ENCODE peak calls at places on chromosomes 13 and 19, in eight cellular contexts. N is pancreas; T is astrocyte of the cerebellum; M is A172; W is GM03348; D is stimulated activated CD8-positive, alpha-beta memory T cell treated with anti-CD3 and anti-CD28 coated beads, Interleukin-7, amount 100 ng/mL, for 48 hours; G is stimulated activated CD4-positive, alpha-beta T cell treated with anti-CD3 and anti-CD28 coated beads, Interleukin-2, amount 100 ng/mL, for 24 hours; X is GM23248. S is an unnamed sample.

GRCh38 chr13:48642061-48642460 is 11.7 kb upstream of the CYSLTR2 start:
- DNase-seq in N (no peak), T (no peak), M (no peak), W (no peak), D (no peak), G (no peak), X (no peak), S (no peak)

GRCh38 chr19:18424890-18425514 is 5.8 kb downstream of the SSBP4 start:
- DNase-seq in N (no peak), T (no peak), M (no peak), W (no peak), D (no peak), G (no peak), X (no peak), S (no peak)

GRCh38 chr19:50203281-50204080 is at the start of gene MYH14:
- DNase-seq in N (peak), T (no peak), M (peak), W (peak), D (no peak), G (no peak), X (peak), S (peak)

GRCh38 chr13:95121516-95121915 is 179.7 kb downstream of the ABCC4 start:
- DNase-seq in N (no peak), T (no peak), M (no peak), W (no peak), D (no peak), G (no peak), X (no peak), S (no peak)

GRCh38 chr13:110817143-110817542 is 97.7 kb downstream of the ANKRD10 start:
- DNase-seq in N (no peak), T (no peak), M (no peak), W (no peak), D (no peak), G (no peak), X (no peak), S (no peak)

GRCh38 chr19:31126236-31126635 is 223.0 kb downstream of the TSHZ3 start:
- DNase-seq in N (no peak), T (no peak), M (peak), W (no peak), D (no peak), G (no peak), X (peak), S (no peak)

GRCh38 chr19:40719414-40719894 is 2.5 kb downstream of the ITPKC start:
- DNase-seq in N (no peak), T (no peak), M (no peak), W (no peak), D (no peak), G (no peak), X (peak), S (no peak)

GRCh38 chr13:110462091-110462490 is 99.4 kb downstream of the RAB20 start:
- DNase-seq in N (no peak), T (no peak), M (no peak), W (no peak), D (no peak), G (no peak), X (no peak), S (no peak)

GRCh38 chr19:19260842-19261241 is 12.3 kb downstream of the TM6SF2 start:
- DNase-seq in N (no peak), T (no peak), M (no peak), W (no peak), D (no peak), G (no peak), X (no peak), S (no peak)

GRCh38 chr13:50195045-50195444 is 179.8 kb downstream of the KCNRG start:
- DNase-seq in N (no peak), T (no peak), M (no peak), W (no peak), D (no peak), G (no peak), X (no peak), S (no peak)

GRCh38 chr19:28291874-28292273 is 921.1 kb downstream of the UQCRFS1 start:
- DNase-seq in N (no peak), T (no peak), M (no peak), W (no peak), D (no peak), G (no peak), X (no peak), S (no peak)

GRCh38 chr13:35392768-35393167 is 83.7 kb downstream of the MAB21L1 start:
- DNase-seq in N (no peak), T (no peak), M (no peak), W (no peak), D (no peak), G (no peak), X (no peak), S (no peak)

GRCh38 chr13:98664924-98665637 is 87.4 kb downstream of the SLC15A1 start:
- DNase-seq in N (no peak), T (peak), M (peak), W (no peak), D (no peak), G (no peak), X (peak), S (no peak)

GRCh38 chr19:16670291-16670690 is 9.4 kb downstream of the TMEM38A start:
- DNase-seq in N (no peak), T (no peak), M (no peak), W (no peak), D (no peak), G (no peak), X (no peak), S (no peak)

GRCh38 chr19:17159466-17160393 is 55.4 kb upstream of the USE1 start:
- DNase-seq in N (no peak), T (no peak), M (no peak), W (no peak), D (no peak), G (no peak), X (peak), S (no peak)

GRCh38 chr19:15631817-15632216 is 8.9 kb upstream of the CYP4F3 start:
- DNase-seq in N (no peak), T (no peak), M (peak), W (peak), D (no peak), G (no peak), X (peak), S (peak)

GRCh38 chr19:3547301-3547731 is 8.3 kb downstream of the TEKTIP1 start:
- DNase-seq in N (no peak), T (no peak), M (no peak), W (peak), D (no peak), G (peak), X (peak), S (peak)

GRCh38 chr13:91145806-91146205 is 201.7 kb upstream of the MIR17HG start:
- DNase-seq in N (no peak), T (no peak), M (no peak), W (no peak), D (no peak), G (no peak), X (no peak), S (no peak)

GRCh38 chr19:18762125-18763023 is 28.7 kb downstream of the COMP start:
- DNase-seq in N (peak), T (peak), M (peak), W (no peak), D (no peak), G (no peak), X (peak), S (no peak)

GRCh38 chr13:24097667-24098066 is 62.9 kb upstream of the SPATA13 start:
- DNase-seq in N (no peak), T (no peak), M (no peak), W (no peak), D (no peak), G (peak), X (no peak), S (no peak)

GRCh38 chr13:48928781-48929430 is 46.8 kb upstream of the FNDC3A start:
- DNase-seq in N (peak), T (no peak), M (no peak), W (no peak), D (no peak), G (no peak), X (no peak), S (no peak)

GRCh38 chr19:56107626-56108351 is 13.3 kb downstream of the ZNF787 start:
- DNase-seq in N (no peak), T (no peak), M (no peak), W (no peak), D (no peak), G (no peak), X (no peak), S (no peak)

S was measured in A673.